ENCODE peak calls at places on chromosomes 11 and 22, in five cellular contexts. J, U, R, S and B are unnamed samples.
A peak's percentile ranks its signal among the peaks of the same experiment; 100 is the strongest.

GRCh38 chr11:74896311-74896710 is 52.6 kb downstream of the XRRA1 start:
- DNase-seq in J (no peak), U (no peak), R (no peak), S (no peak), B (no peak)

GRCh38 chr11:43556269-43556668 is 124.3 kb upstream of the HSD17B12 start:
- DNase-seq in J (no peak), U (no peak), R (no peak), S (no peak), B (no peak)

GRCh38 chr11:85088286-85088685 is 538.9 kb downstream of the DLG2 start:
- DNase-seq in J (no peak), U (no peak), R (no peak), S (no peak), B (no peak)

GRCh38 chr11:121884601-121885000 is 231.4 kb downstream of the BLID start:
- DNase-seq in J (no peak), U (no peak), R (no peak), S (no peak), B (no peak)

GRCh38 chr22:35860837-35861236 is 143.2 kb downstream of the APOL5 start:
- DNase-seq in J (no peak), U (no peak), R (no peak), S (no peak), B (no peak)

GRCh38 chr22:37831472-37831871 is 8.3 kb downstream of the GALR3 start:
- DNase-seq in J (no peak), U (no peak), R (no peak), S (no peak), B (no peak)

GRCh38 chr11:102172127-102172848 is 62.0 kb downstream of the YAP1 start:
- DNase-seq in J (no peak), U (no peak), R (no peak), S (no peak), B (no peak)

GRCh38 chr11:64080390-64080789 is 44.7 kb downstream of the FLRT1 start:
- DNase-seq in J (no peak), U (no peak), R (no peak), S (no peak), B (no peak)

GRCh38 chr22:45314789-45315188 is 5.1 kb downstream of the FAM118A start:
- DNase-seq in J (no peak), U (no peak), R (no peak), S (no peak), B (no peak)

GRCh38 chr22:23063539-23064380 is 6.6 kb upstream of the GNAZ start:
- DNase-seq in J (no peak), U (no peak), R (no peak), S (no peak), B (no peak)

GRCh38 chr11:108768370-108768769 is 103.5 kb downstream of the DDX10 start:
- DNase-seq in J (no peak), U (no peak), R (no peak), S (no peak), B (no peak)

GRCh38 chr22:32997295-32997694 is 60.9 kb downstream of the SYN3 start:
- DNase-seq in J (no peak), U (no peak), R (no peak), S (no peak), B (no peak)

GRCh38 chr11:11691296-11692141 is 69.7 kb upstream of the GALNT18 start:
- DNase-seq in J (no peak), U (no peak), R (no peak), S (peak; percentile 58), B (no peak)

GRCh38 chr11:128026596-128026995 is 560.8 kb downstream of the ETS1 start:
- DNase-seq in J (no peak), U (peak; percentile 89), R (no peak), S (no peak), B (no peak)

GRCh38 chr11:23865341-23865975 is 631.4 kb upstream of the LUZP2 start:
- DNase-seq in J (no peak), U (no peak), R (no peak), S (peak; percentile 3), B (no peak)

GRCh38 chr22:33467067-33467466 is 408.9 kb upstream of the SYN3 start:
- DNase-seq in J (no peak), U (no peak), R (no peak), S (no peak), B (no peak)

GRCh38 chr11:48123934-48124755 is 92.5 kb upstream of the OR4B1 start:
- DNase-seq in J (no peak), U (no peak), R (no peak), S (no peak), B (no peak)

GRCh38 chr22:50678651-50679521 is 6.3 kb downstream of the SHANK3 start:
- DNase-seq in J (no peak), U (no peak), R (no peak), S (no peak), B (no peak)

GRCh38 chr11:9363954-9364912 is 20.2 kb upstream of the IPO7 start:
- DNase-seq in J (peak; percentile 40), U (peak; percentile 90), R (peak; percentile 71), S (peak; percentile 68), B (peak; percentile 68)

GRCh38 chr11:61893981-61894380 is 2.6 kb upstream of the FADS3 start:
- DNase-seq in J (no peak), U (no peak), R (no peak), S (no peak), B (no peak)

GRCh38 chr11:57460017-57460755 is at the start of gene RTN4RL2:
- DNase-seq in J (no peak), U (peak; percentile 71), R (no peak), S (peak; percentile 64), B (no peak)

GRCh38 chr11:65787649-65788622 is 1.1 kb downstream of the OVOL1 start:
- DNase-seq in J (no peak), U (no peak), R (no peak), S (no peak), B (no peak)

GRCh38 chr22:19497245-19497644 is 17.5 kb downstream of the CDC45 start:
- DNase-seq in J (no peak), U (no peak), R (no peak), S (no peak), B (no peak)

GRCh38 chr11:19864141-19865120 is 151.8 kb downstream of the NAV2 start:
- DNase-seq in J (no peak), U (no peak), R (no peak), S (no peak), B (no peak)

GRCh38 chr11:74842967-74843366 is 94.3 kb downstream of the RNF169 start:
- DNase-seq in J (no peak), U (no peak), R (no peak), S (no peak), B (no peak)

GRCh38 chr11:121105063-121105480 is 4.0 kb downstream of the TECTA start:
- DNase-seq in J (no peak), U (no peak), R (no peak), S (no peak), B (no peak)

GRCh38 chr11:132648841-132649240 is 883.5 kb downstream of the OPCML start:
- DNase-seq in J (no peak), U (no peak), R (no peak), S (no peak), B (no peak)

GRCh38 chr11:107043242-107043991 is 25.1 kb upstream of the GUCY1A2 start:
- DNase-seq in J (no peak), U (peak; percentile 16), R (no peak), S (no peak), B (no peak)

GRCh38 chr11:119700536-119701346 is 28.3 kb downstream of the NECTIN1 start:
- DNase-seq in J (no peak), U (peak; percentile 61), R (no peak), S (no peak), B (no peak)

GRCh38 chr11:45655347-45655756 is 10.1 kb downstream of the CHST1 start:
- DNase-seq in J (peak; percentile 20), U (peak; percentile 80), R (peak; percentile 12), S (peak; percentile 7), B (peak; percentile 50)

GRCh38 chr11:35357893-35358292 is 61.5 kb downstream of the SLC1A2 start:
- DNase-seq in J (no peak), U (no peak), R (no peak), S (no peak), B (no peak)

GRCh38 chr11:66683877-66684276 is 6.2 kb upstream of the RBM4B start:
- DNase-seq in J (no peak), U (no peak), R (no peak), S (no peak), B (no peak)

GRCh38 chr11:106086135-106086534 is 8.7 kb downstream of the AASDHPPT start:
- DNase-seq in J (no peak), U (no peak), R (no peak), S (no peak), B (no peak)

GRCh38 chr11:95372097-95372656 is 141.2 kb upstream of the SESN3 start:
- DNase-seq in J (no peak), U (no peak), R (no peak), S (no peak), B (no peak)

GRCh38 chr11:33089776-33090175 is 50.4 kb downstream of the TCP11L1 start:
- DNase-seq in J (no peak), U (peak; percentile 11), R (no peak), S (no peak), B (no peak)

GRCh38 chr11:94880216-94880615 is 93.1 kb downstream of the CWC15 start:
- DNase-seq in J (no peak), U (peak; percentile 76), R (no peak), S (peak; percentile 2), B (no peak)

GRCh38 chr11:72609045-72609444 is 65.2 kb downstream of the PDE2A start:
- DNase-seq in J (no peak), U (no peak), R (no peak), S (no peak), B (no peak)